ENCODE peak calls at places on chromosome 13, in eight cellular contexts. One of them, this sample, is unnamed. For H3K36me3, the result is how much of the 10 kb centered on the place peaks cover.

GRCh38 chr13:99805361-99805760 is 166.2 kb downstream of the ZIC5 start:
- DNase-seq in BE2C: no peak
- DNase-seq in IMR-90: no peak
- DNase-seq in thoracic aorta: no peak
- DNase-seq in neural progenitor cell: peak
- DNase-seq in breast epithelium: no peak
- DNase-seq in kidney: no peak
- DNase-seq in upper lobe of left lung: no peak
- DNase-seq in this sample: no peak

GRCh38 chr13:111017755-111018487 is 97.2 kb upstream of the ARHGEF7 start:
- DNase-seq in breast epithelium: no peak
- DNase-seq in kidney: no peak
- DNase-seq in thoracic aorta: no peak
- DNase-seq in neural progenitor cell: no peak
- DNase-seq in IMR-90: no peak
- DNase-seq in upper lobe of left lung: peak
- DNase-seq in BE2C: no peak
- DNase-seq in this sample: no peak

GRCh38 chr13:32538234-32538620 is 368 bp downstream of the N4BP2L2 start:
- DNase-seq in upper lobe of left lung: no peak
- DNase-seq in breast epithelium: peak
- DNase-seq in IMR-90: peak
- DNase-seq in neural progenitor cell: peak
- DNase-seq in kidney: peak
- DNase-seq in thoracic aorta: no peak
- DNase-seq in BE2C: no peak
- DNase-seq in this sample: peak

GRCh38 chr13:63198076-63198475 is 1782.4 kb upstream of the PCDH20 start:
- DNase-seq in kidney: no peak
- DNase-seq in upper lobe of left lung: no peak
- DNase-seq in IMR-90: peak
- DNase-seq in neural progenitor cell: no peak
- DNase-seq in BE2C: no peak
- DNase-seq in thoracic aorta: no peak
- DNase-seq in breast epithelium: no peak
- DNase-seq in this sample: no peak

GRCh38 chr13:89279374-89279773 is 1608.2 kb downstream of the SLITRK5 start:
- DNase-seq in IMR-90: no peak
- DNase-seq in breast epithelium: no peak
- DNase-seq in kidney: no peak
- DNase-seq in BE2C: peak
- DNase-seq in upper lobe of left lung: no peak
- DNase-seq in neural progenitor cell: no peak
- DNase-seq in thoracic aorta: no peak
- DNase-seq in this sample: no peak

GRCh38 chr13:21670883-21671792 is at the start of gene FGF9:
- DNase-seq in upper lobe of left lung: peak
- DNase-seq in BE2C: peak
- DNase-seq in kidney: peak
- DNase-seq in neural progenitor cell: peak
- DNase-seq in IMR-90: peak
- DNase-seq in breast epithelium: no peak
- DNase-seq in thoracic aorta: no peak
- DNase-seq in this sample: peak

GRCh38 chr13:96181886-96182285 is 92.0 kb downstream of the HS6ST3 start:
- DNase-seq in kidney: no peak
- DNase-seq in upper lobe of left lung: no peak
- DNase-seq in BE2C: no peak
- DNase-seq in breast epithelium: no peak
- DNase-seq in thoracic aorta: no peak
- DNase-seq in IMR-90: no peak
- DNase-seq in neural progenitor cell: no peak
- DNase-seq in this sample: no peak

GRCh38 chr13:100589178-100589725 is 663 bp upstream of the GGACT start:
- DNase-seq in IMR-90: no peak
- DNase-seq in neural progenitor cell: no peak
- DNase-seq in breast epithelium: no peak
- DNase-seq in BE2C: no peak
- DNase-seq in kidney: no peak
- DNase-seq in upper lobe of left lung: no peak
- DNase-seq in thoracic aorta: no peak
- DNase-seq in this sample: no peak

GRCh38 chr13:47437411-47437810 is 540.6 kb upstream of the HTR2A start:
- DNase-seq in BE2C: no peak
- DNase-seq in kidney: no peak
- DNase-seq in thoracic aorta: no peak
- DNase-seq in neural progenitor cell: no peak
- DNase-seq in upper lobe of left lung: no peak
- DNase-seq in IMR-90: peak
- DNase-seq in breast epithelium: no peak
- DNase-seq in this sample: no peak

GRCh38 chr13:73284475-73284874 is 225.7 kb downstream of the KLF5 start:
- DNase-seq in BE2C: no peak
- DNase-seq in thoracic aorta: no peak
- DNase-seq in kidney: no peak
- DNase-seq in IMR-90: no peak
- DNase-seq in neural progenitor cell: no peak
- DNase-seq in breast epithelium: no peak
- DNase-seq in upper lobe of left lung: no peak
- DNase-seq in this sample: no peak

GRCh38 chr13:36981156-36981743 is 17.9 kb downstream of the ALG5 start:
- DNase-seq in breast epithelium: no peak
- DNase-seq in neural progenitor cell: peak
- DNase-seq in thoracic aorta: no peak
- DNase-seq in IMR-90: peak
- DNase-seq in kidney: no peak
- DNase-seq in BE2C: no peak
- DNase-seq in upper lobe of left lung: no peak
- DNase-seq in this sample: no peak

GRCh38 chr13:99821741-99822140 is 149.8 kb downstream of the ZIC5 start:
- DNase-seq in breast epithelium: no peak
- DNase-seq in BE2C: peak
- DNase-seq in IMR-90: no peak
- DNase-seq in thoracic aorta: no peak
- DNase-seq in kidney: no peak
- DNase-seq in upper lobe of left lung: no peak
- DNase-seq in neural progenitor cell: no peak
- DNase-seq in this sample: no peak

GRCh38 chr13:47463726-47464125 is 537.3 kb downstream of the SUCLA2 start:
- DNase-seq in thoracic aorta: no peak
- DNase-seq in BE2C: peak
- DNase-seq in IMR-90: peak
- DNase-seq in upper lobe of left lung: no peak
- DNase-seq in breast epithelium: no peak
- DNase-seq in kidney: no peak
- DNase-seq in neural progenitor cell: no peak
- DNase-seq in this sample: no peak

GRCh38 chr13:21399741-21400140 is 59.4 kb downstream of the ZDHHC20 start:
- DNase-seq in kidney: no peak
- DNase-seq in upper lobe of left lung: no peak
- DNase-seq in thoracic aorta: no peak
- DNase-seq in BE2C: no peak
- DNase-seq in neural progenitor cell: no peak
- DNase-seq in IMR-90: peak
- DNase-seq in breast epithelium: no peak
- DNase-seq in this sample: no peak

GRCh38 chr13:74132152-74132767 is 1.9 kb downstream of the KLF12 start:
- DNase-seq in kidney: no peak
- DNase-seq in BE2C: no peak
- DNase-seq in thoracic aorta: no peak
- DNase-seq in breast epithelium: no peak
- DNase-seq in upper lobe of left lung: no peak
- DNase-seq in neural progenitor cell: peak
- DNase-seq in IMR-90: peak
- DNase-seq in this sample: peak

GRCh38 chr13:48296528-48296927 is 7.0 kb upstream of the RB1 start:
- DNase-seq in thoracic aorta: no peak
- DNase-seq in IMR-90: no peak
- DNase-seq in breast epithelium: no peak
- DNase-seq in kidney: no peak
- DNase-seq in upper lobe of left lung: no peak
- DNase-seq in BE2C: no peak
- DNase-seq in neural progenitor cell: no peak
- DNase-seq in this sample: no peak

GRCh38 chr13:83229574-83230300 is 652.5 kb downstream of the SLITRK1 start:
- DNase-seq in upper lobe of left lung: no peak
- DNase-seq in thoracic aorta: no peak
- DNase-seq in BE2C: no peak
- DNase-seq in IMR-90: peak
- DNase-seq in kidney: no peak
- DNase-seq in breast epithelium: no peak
- DNase-seq in neural progenitor cell: no peak
- DNase-seq in this sample: no peak

GRCh38 chr13:71055644-71056043 is 811.4 kb downstream of the DACH1 start:
- DNase-seq in kidney: no peak
- DNase-seq in breast epithelium: no peak
- DNase-seq in thoracic aorta: no peak
- DNase-seq in upper lobe of left lung: no peak
- DNase-seq in BE2C: no peak
- DNase-seq in IMR-90: no peak
- DNase-seq in neural progenitor cell: no peak
- DNase-seq in this sample: peak

GRCh38 chr13:32048816-32049215 is 17.2 kb downstream of the FRY start:
- DNase-seq in kidney: no peak
- DNase-seq in breast epithelium: no peak
- DNase-seq in thoracic aorta: no peak
- DNase-seq in neural progenitor cell: no peak
- DNase-seq in upper lobe of left lung: no peak
- DNase-seq in BE2C: peak
- DNase-seq in IMR-90: no peak
- DNase-seq in this sample: no peak

GRCh38 chr13:113743366-113744195 is 15.4 kb upstream of the TMEM255B start:
- DNase-seq in breast epithelium: no peak
- DNase-seq in upper lobe of left lung: no peak
- DNase-seq in thoracic aorta: no peak
- DNase-seq in BE2C: peak
- DNase-seq in IMR-90: no peak
- DNase-seq in neural progenitor cell: no peak
- DNase-seq in kidney: peak
- DNase-seq in this sample: no peak

GRCh38 chr13:59677966-59678814 is 485.5 kb downstream of the DIAPH3 start:
- DNase-seq in upper lobe of left lung: no peak
- DNase-seq in kidney: no peak
- DNase-seq in BE2C: peak
- DNase-seq in IMR-90: peak
- DNase-seq in thoracic aorta: no peak
- DNase-seq in breast epithelium: no peak
- DNase-seq in neural progenitor cell: peak
- DNase-seq in this sample: peak

GRCh38 chr13:32548837-32549236 is 10.2 kb upstream of the N4BP2L2 start:
- DNase-seq in IMR-90: peak
- DNase-seq in kidney: no peak
- DNase-seq in thoracic aorta: no peak
- DNase-seq in upper lobe of left lung: no peak
- DNase-seq in breast epithelium: no peak
- DNase-seq in neural progenitor cell: no peak
- DNase-seq in BE2C: no peak
- DNase-seq in this sample: no peak

GRCh38 chr13:82165396-82166174 is 1716.7 kb downstream of the SLITRK1 start:
- DNase-seq in neural progenitor cell: no peak
- DNase-seq in BE2C: peak
- DNase-seq in thoracic aorta: no peak
- DNase-seq in upper lobe of left lung: peak
- DNase-seq in IMR-90: no peak
- DNase-seq in breast epithelium: no peak
- DNase-seq in kidney: peak
- DNase-seq in this sample: no peak

DNA sequence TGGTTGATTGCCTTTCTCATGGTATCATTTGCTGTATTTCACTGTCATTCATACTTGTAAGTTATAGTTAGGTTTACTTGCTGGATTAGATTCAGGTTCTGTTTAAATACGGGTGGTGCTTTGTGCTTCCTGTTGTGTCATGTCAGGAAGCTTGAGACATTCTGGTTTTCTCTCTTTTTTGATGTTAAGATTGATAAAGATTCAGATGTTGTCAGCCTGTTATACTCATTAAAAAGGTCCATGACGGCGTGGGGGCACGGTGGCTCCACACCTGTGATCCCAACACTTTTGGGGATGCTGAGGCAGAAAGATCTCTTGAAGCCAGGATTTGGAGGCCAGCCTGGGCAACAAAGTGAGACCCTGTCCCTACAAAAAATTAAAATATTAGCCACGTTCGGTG is 45.7 kb downstream of the NAA16 start:
- DNase-seq in kidney: no peak
- DNase-seq in BE2C: no peak
- DNase-seq in upper lobe of left lung: no peak
- DNase-seq in thoracic aorta: no peak
- DNase-seq in breast epithelium: no peak
- DNase-seq in IMR-90: no peak
- DNase-seq in neural progenitor cell: no peak
- DNase-seq in this sample: no peak
- H3K36me3 ChIP-seq in kidney: under half
- H3K36me3 ChIP-seq in BE2C: under half
- H3K36me3 ChIP-seq in upper lobe of left lung: under half
- H3K36me3 ChIP-seq in thoracic aorta: under half
- H3K36me3 ChIP-seq in breast epithelium: under half
- H3K36me3 ChIP-seq in IMR-90: under half
- H3K36me3 ChIP-seq in neural progenitor cell: under half
- H3K36me3 ChIP-seq in this sample: under half

GRCh38 chr13:49549289-49549688 is 36.1 kb downstream of the RCBTB1 start:
- DNase-seq in breast epithelium: no peak
- DNase-seq in neural progenitor cell: no peak
- DNase-seq in upper lobe of left lung: peak
- DNase-seq in BE2C: no peak
- DNase-seq in thoracic aorta: no peak
- DNase-seq in IMR-90: no peak
- DNase-seq in kidney: no peak
- DNase-seq in this sample: no peak
- TF ChIP-seq CTCF in breast epithelium: no peak
- TF ChIP-seq CTCF in neural progenitor cell: peak
- TF ChIP-seq CTCF in upper lobe of left lung: no peak
- TF ChIP-seq CTCF in BE2C: peak
- TF ChIP-seq CTCF in thoracic aorta: peak
- TF ChIP-seq CTCF in IMR-90: no peak
- TF ChIP-seq CTCF in kidney: peak
- TF ChIP-seq CTCF in this sample: no peak

GRCh38 chr13:19661126-19661525 is 27.7 kb downstream of the MPHOSPH8 start:
- DNase-seq in kidney: no peak
- DNase-seq in breast epithelium: no peak
- DNase-seq in BE2C: no peak
- DNase-seq in IMR-90: no peak
- DNase-seq in upper lobe of left lung: no peak
- DNase-seq in thoracic aorta: no peak
- DNase-seq in neural progenitor cell: no peak
- DNase-seq in this sample: no peak
- H3K36me3 ChIP-seq in kidney: under half
- H3K36me3 ChIP-seq in breast epithelium: under half
- H3K36me3 ChIP-seq in BE2C: under half
- H3K36me3 ChIP-seq in IMR-90: under half
- H3K36me3 ChIP-seq in upper lobe of left lung: under half
- H3K36me3 ChIP-seq in thoracic aorta: under half
- H3K36me3 ChIP-seq in neural progenitor cell: under half
- H3K36me3 ChIP-seq in this sample: under half

DNA sequence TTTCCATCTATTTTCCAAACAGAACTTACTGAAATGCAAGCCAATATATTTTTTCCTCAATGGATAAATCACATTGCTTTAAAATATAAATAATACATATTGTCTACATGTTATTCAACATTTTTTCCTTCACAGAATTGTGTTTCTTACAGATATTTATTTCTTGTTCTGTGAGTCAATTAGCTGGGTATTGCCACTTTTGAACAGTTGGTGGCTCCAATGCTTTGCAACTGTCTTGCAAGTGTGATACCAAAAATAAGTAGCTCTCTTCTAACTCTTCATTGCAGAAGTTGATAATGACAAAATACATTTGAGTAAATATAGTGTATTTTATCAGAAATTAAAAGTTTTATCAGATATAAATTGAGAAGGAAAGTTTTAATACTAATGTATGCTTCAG is 17.1 kb upstream of the GPC5 start:
- DNase-seq in thoracic aorta: no peak
- DNase-seq in breast epithelium: no peak
- DNase-seq in kidney: no peak
- DNase-seq in upper lobe of left lung: no peak
- DNase-seq in neural progenitor cell: peak
- DNase-seq in BE2C: peak
- DNase-seq in IMR-90: peak
- DNase-seq in this sample: no peak
- TF ChIP-seq CTCF in thoracic aorta: no peak
- TF ChIP-seq CTCF in breast epithelium: no peak
- TF ChIP-seq CTCF in kidney: peak
- TF ChIP-seq CTCF in upper lobe of left lung: no peak
- TF ChIP-seq CTCF in neural progenitor cell: peak
- TF ChIP-seq CTCF in BE2C: peak
- TF ChIP-seq CTCF in IMR-90: peak
- TF ChIP-seq CTCF in this sample: peak

This sample was measured in GM06990.